ENCODE peak calls at places on chromosomes 11 and 22, in ten cellular contexts. One of them, this sample, is unnamed.

GRCh38 chr11:96162816-96163499 is 180.0 kb downstream of the MAML2 start:
- DNase-seq in fibroblast of lung: peak; percentile 95
- DNase-seq in stomach: no peak
- DNase-seq in uterus: peak; percentile 38
- DNase-seq in left ventricle myocardium inferior: no peak
- DNase-seq in WERI-Rb-1: peak; percentile 28
- DNase-seq in IMR-90: peak; percentile 95
- DNase-seq in right atrium auricular region: no peak
- DNase-seq in HCT116: no peak
- DNase-seq in heart right ventricle: no peak
- DNase-seq in this sample: no peak

GRCh38 chr11:82733444-82734119 is at the start of gene FAM181B:
- DNase-seq in fibroblast of lung: peak; percentile 39
- DNase-seq in stomach: peak; percentile 38
- DNase-seq in uterus: peak; percentile 57
- DNase-seq in left ventricle myocardium inferior: peak; percentile 32
- DNase-seq in WERI-Rb-1: peak; percentile 65
- DNase-seq in IMR-90: no peak
- DNase-seq in right atrium auricular region: no peak
- DNase-seq in HCT116: no peak
- DNase-seq in heart right ventricle: peak; percentile 55
- DNase-seq in this sample: peak; percentile 94

GRCh38 chr11:117796456-117797428 is at the start of gene DSCAML1:
- DNase-seq in fibroblast of lung: no peak
- DNase-seq in stomach: no peak
- DNase-seq in uterus: peak; percentile 35
- DNase-seq in left ventricle myocardium inferior: no peak
- DNase-seq in WERI-Rb-1: peak; percentile 55
- DNase-seq in IMR-90: no peak
- DNase-seq in right atrium auricular region: no peak
- DNase-seq in HCT116: no peak
- DNase-seq in heart right ventricle: peak; percentile 43
- DNase-seq in this sample: peak; percentile 84

GRCh38 chr11:118895093-118896039 is 11.7 kb downstream of the CXCR5 start:
- DNase-seq in fibroblast of lung: no peak
- DNase-seq in stomach: no peak
- DNase-seq in uterus: no peak
- DNase-seq in left ventricle myocardium inferior: no peak
- DNase-seq in WERI-Rb-1: no peak
- DNase-seq in IMR-90: no peak
- DNase-seq in right atrium auricular region: no peak
- DNase-seq in HCT116: no peak
- DNase-seq in heart right ventricle: no peak
- DNase-seq in this sample: peak; percentile 71

GRCh38 chr11:3641701-3642070 is at the start of gene ART5:
- DNase-seq in fibroblast of lung: no peak
- DNase-seq in stomach: no peak
- DNase-seq in uterus: no peak
- DNase-seq in left ventricle myocardium inferior: no peak
- DNase-seq in WERI-Rb-1: no peak
- DNase-seq in IMR-90: no peak
- DNase-seq in right atrium auricular region: no peak
- DNase-seq in HCT116: no peak
- DNase-seq in heart right ventricle: no peak
- DNase-seq in this sample: no peak

GRCh38 chr11:125883375-125883774 is 4.1 kb upstream of the HYLS1 start:
- DNase-seq in fibroblast of lung: no peak
- DNase-seq in stomach: peak; percentile 52
- DNase-seq in uterus: no peak
- DNase-seq in left ventricle myocardium inferior: no peak
- DNase-seq in WERI-Rb-1: no peak
- DNase-seq in IMR-90: no peak
- DNase-seq in right atrium auricular region: no peak
- DNase-seq in HCT116: no peak
- DNase-seq in heart right ventricle: no peak
- DNase-seq in this sample: no peak

GRCh38 chr11:128527046-128527445 is 60.3 kb downstream of the ETS1 start:
- DNase-seq in fibroblast of lung: no peak
- DNase-seq in stomach: no peak
- DNase-seq in uterus: no peak
- DNase-seq in left ventricle myocardium inferior: no peak
- DNase-seq in WERI-Rb-1: no peak
- DNase-seq in IMR-90: no peak
- DNase-seq in right atrium auricular region: no peak
- DNase-seq in HCT116: no peak
- DNase-seq in heart right ventricle: no peak
- DNase-seq in this sample: no peak

GRCh38 chr11:30281476-30282288 is 41.2 kb upstream of the ARL14EP start:
- DNase-seq in fibroblast of lung: no peak
- DNase-seq in stomach: no peak
- DNase-seq in uterus: no peak
- DNase-seq in left ventricle myocardium inferior: no peak
- DNase-seq in WERI-Rb-1: no peak
- DNase-seq in IMR-90: no peak
- DNase-seq in right atrium auricular region: no peak
- DNase-seq in HCT116: no peak
- DNase-seq in heart right ventricle: no peak
- DNase-seq in this sample: no peak

GRCh38 chr22:31872209-31872608 is 72.1 kb upstream of the YWHAH start:
- DNase-seq in fibroblast of lung: no peak
- DNase-seq in stomach: peak; percentile 34
- DNase-seq in uterus: no peak
- DNase-seq in left ventricle myocardium inferior: no peak
- DNase-seq in WERI-Rb-1: peak; percentile 26
- DNase-seq in IMR-90: no peak
- DNase-seq in right atrium auricular region: no peak
- DNase-seq in HCT116: no peak
- DNase-seq in heart right ventricle: no peak
- DNase-seq in this sample: peak; percentile 74

GRCh38 chr22:31871475-31871874 is 72.9 kb upstream of the YWHAH start:
- DNase-seq in fibroblast of lung: no peak
- DNase-seq in stomach: no peak
- DNase-seq in uterus: no peak
- DNase-seq in left ventricle myocardium inferior: no peak
- DNase-seq in WERI-Rb-1: no peak
- DNase-seq in IMR-90: no peak
- DNase-seq in right atrium auricular region: no peak
- DNase-seq in HCT116: no peak
- DNase-seq in heart right ventricle: no peak
- DNase-seq in this sample: no peak

GRCh38 chr22:31874821-31875220 is 69.5 kb upstream of the YWHAH start:
- DNase-seq in fibroblast of lung: no peak
- DNase-seq in stomach: no peak
- DNase-seq in uterus: no peak
- DNase-seq in left ventricle myocardium inferior: no peak
- DNase-seq in WERI-Rb-1: no peak
- DNase-seq in IMR-90: no peak
- DNase-seq in right atrium auricular region: no peak
- DNase-seq in HCT116: no peak
- DNase-seq in heart right ventricle: no peak
- DNase-seq in this sample: no peak

GRCh38 chr22:31867386-31868153 is 76.8 kb upstream of the YWHAH start:
- DNase-seq in fibroblast of lung: no peak
- DNase-seq in stomach: no peak
- DNase-seq in uterus: no peak
- DNase-seq in left ventricle myocardium inferior: no peak
- DNase-seq in WERI-Rb-1: no peak
- DNase-seq in IMR-90: no peak
- DNase-seq in right atrium auricular region: no peak
- DNase-seq in HCT116: no peak
- DNase-seq in heart right ventricle: no peak
- DNase-seq in this sample: no peak

DNA sequence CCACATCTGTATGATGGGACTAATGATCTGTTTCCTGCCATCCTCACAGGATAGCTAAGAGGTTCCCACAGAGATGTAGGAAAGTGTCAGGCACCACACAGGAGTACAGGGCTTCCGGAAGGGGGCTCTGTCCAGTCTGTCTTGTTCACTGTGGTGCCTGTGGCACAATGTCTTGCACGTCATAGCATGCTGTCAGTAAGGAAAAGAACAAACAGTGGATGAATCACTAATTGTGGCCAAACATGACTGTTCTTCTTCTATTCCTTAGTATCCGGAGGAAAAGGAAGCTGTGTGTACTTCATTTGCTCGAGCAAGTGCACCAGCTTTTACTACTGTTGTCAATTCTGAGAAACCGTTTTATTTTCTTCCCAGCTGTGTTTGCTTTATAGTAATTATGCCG is 73.4 kb upstream of the YWHAH start:
- DNase-seq in fibroblast of lung: peak; percentile 71
- DNase-seq in stomach: no peak
- DNase-seq in uterus: no peak
- DNase-seq in left ventricle myocardium inferior: no peak
- DNase-seq in WERI-Rb-1: no peak
- DNase-seq in IMR-90: peak; percentile 83
- DNase-seq in right atrium auricular region: no peak
- DNase-seq in HCT116: no peak
- DNase-seq in heart right ventricle: no peak
- DNase-seq in this sample: no peak
- H3K4me3 ChIP-seq in fibroblast of lung: no peak overlapping the region
- H3K4me3 ChIP-seq in stomach: no peak overlapping the region
- H3K4me3 ChIP-seq in uterus: no peak overlapping the region
- H3K4me3 ChIP-seq in left ventricle myocardium inferior: no peak overlapping the region
- H3K4me3 ChIP-seq in WERI-Rb-1: no peak overlapping the region
- H3K4me3 ChIP-seq in IMR-90: no peak overlapping the region
- H3K4me3 ChIP-seq in right atrium auricular region: no peak overlapping the region
- H3K4me3 ChIP-seq in HCT116: no peak overlapping the region
- H3K4me3 ChIP-seq in heart right ventricle: no peak overlapping the region
- H3K4me3 ChIP-seq in this sample: no peak overlapping the region

DNA sequence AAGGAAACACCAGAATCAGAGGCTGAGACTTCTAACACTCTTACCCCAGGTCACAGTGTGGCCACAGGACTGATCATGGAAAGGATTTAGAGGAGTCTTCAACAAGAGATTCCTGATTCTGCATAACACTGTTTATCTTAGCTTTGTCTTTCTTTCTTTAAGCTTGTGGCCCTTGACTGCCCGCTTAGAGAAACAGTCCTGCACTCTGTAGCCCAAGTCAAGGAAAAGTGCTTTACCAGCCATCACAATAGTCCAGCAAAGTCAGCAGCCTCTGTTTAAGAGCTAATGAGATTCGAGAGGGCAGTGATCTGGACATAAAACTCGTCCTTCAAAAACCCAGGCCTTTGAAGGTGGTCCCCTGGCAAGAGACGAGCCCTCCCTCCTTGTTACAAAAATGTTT is 30.0 kb downstream of the PRDM10 start:
- DNase-seq in fibroblast of lung: no peak
- DNase-seq in stomach: no peak
- DNase-seq in uterus: no peak
- DNase-seq in left ventricle myocardium inferior: no peak
- DNase-seq in WERI-Rb-1: no peak
- DNase-seq in IMR-90: no peak
- DNase-seq in right atrium auricular region: no peak
- DNase-seq in HCT116: no peak
- DNase-seq in heart right ventricle: no peak
- DNase-seq in this sample: no peak
- H3K27ac ChIP-seq in fibroblast of lung: no peak overlapping the region
- H3K27ac ChIP-seq in stomach: no peak overlapping the region
- H3K27ac ChIP-seq in uterus: no peak overlapping the region
- H3K27ac ChIP-seq in left ventricle myocardium inferior: no peak overlapping the region
- H3K27ac ChIP-seq in WERI-Rb-1: no peak overlapping the region
- H3K27ac ChIP-seq in IMR-90: no peak overlapping the region
- H3K27ac ChIP-seq in right atrium auricular region: no peak overlapping the region
- H3K27ac ChIP-seq in HCT116: no peak overlapping the region
- H3K27ac ChIP-seq in heart right ventricle: no peak overlapping the region
- H3K27ac ChIP-seq in this sample: peak overlapping the region; percentile 63

GRCh38 chr11:99160447-99160846 is 139.7 kb downstream of the CNTN5 start:
- DNase-seq in fibroblast of lung: no peak
- DNase-seq in stomach: no peak
- DNase-seq in uterus: no peak
- DNase-seq in left ventricle myocardium inferior: no peak
- DNase-seq in WERI-Rb-1: no peak
- DNase-seq in IMR-90: no peak
- DNase-seq in right atrium auricular region: no peak
- DNase-seq in HCT116: no peak
- DNase-seq in heart right ventricle: no peak
- DNase-seq in this sample: no peak

GRCh38 chr11:99162819-99163218 is 142.1 kb downstream of the CNTN5 start:
- DNase-seq in fibroblast of lung: no peak
- DNase-seq in stomach: no peak
- DNase-seq in uterus: no peak
- DNase-seq in left ventricle myocardium inferior: no peak
- DNase-seq in WERI-Rb-1: no peak
- DNase-seq in IMR-90: no peak
- DNase-seq in right atrium auricular region: no peak
- DNase-seq in HCT116: no peak
- DNase-seq in heart right ventricle: no peak
- DNase-seq in this sample: no peak
- H3K4me3 ChIP-seq in fibroblast of lung: no peak overlapping the region
- H3K4me3 ChIP-seq in stomach: no peak overlapping the region
- H3K4me3 ChIP-seq in uterus: no peak overlapping the region
- H3K4me3 ChIP-seq in left ventricle myocardium inferior: no peak overlapping the region
- H3K4me3 ChIP-seq in WERI-Rb-1: no peak overlapping the region
- H3K4me3 ChIP-seq in IMR-90: no peak overlapping the region
- H3K4me3 ChIP-seq in right atrium auricular region: no peak overlapping the region
- H3K4me3 ChIP-seq in HCT116: no peak overlapping the region
- H3K4me3 ChIP-seq in heart right ventricle: no peak overlapping the region
- H3K4me3 ChIP-seq in this sample: no peak overlapping the region

GRCh38 chr11:65884716-65885092 is 3.6 kb downstream of the FIBP start:
- DNase-seq in fibroblast of lung: peak; percentile 61
- DNase-seq in stomach: peak; percentile 83
- DNase-seq in uterus: peak; percentile 73
- DNase-seq in left ventricle myocardium inferior: peak; percentile 78
- DNase-seq in WERI-Rb-1: peak; percentile 80
- DNase-seq in IMR-90: peak; percentile 65
- DNase-seq in right atrium auricular region: no peak
- DNase-seq in HCT116: no peak
- DNase-seq in heart right ventricle: peak; percentile 83
- DNase-seq in this sample: peak; percentile 94

GRCh38 chr11:65883058-65883761 is 3.6 kb downstream of the CTSW start:
- DNase-seq in fibroblast of lung: no peak
- DNase-seq in stomach: no peak
- DNase-seq in uterus: no peak
- DNase-seq in left ventricle myocardium inferior: no peak
- DNase-seq in WERI-Rb-1: no peak
- DNase-seq in IMR-90: no peak
- DNase-seq in right atrium auricular region: no peak
- DNase-seq in HCT116: no peak
- DNase-seq in heart right ventricle: no peak
- DNase-seq in this sample: no peak

GRCh38 chr11:65885231-65885630 is 3.0 kb downstream of the FIBP start:
- DNase-seq in fibroblast of lung: no peak
- DNase-seq in stomach: no peak
- DNase-seq in uterus: no peak
- DNase-seq in left ventricle myocardium inferior: no peak
- DNase-seq in WERI-Rb-1: no peak
- DNase-seq in IMR-90: no peak
- DNase-seq in right atrium auricular region: no peak
- DNase-seq in HCT116: no peak
- DNase-seq in heart right ventricle: no peak
- DNase-seq in this sample: no peak

GRCh38 chr11:65882191-65883057 is 2.8 kb downstream of the CTSW start:
- DNase-seq in fibroblast of lung: no peak
- DNase-seq in stomach: no peak
- DNase-seq in uterus: no peak
- DNase-seq in left ventricle myocardium inferior: no peak
- DNase-seq in WERI-Rb-1: no peak
- DNase-seq in IMR-90: no peak
- DNase-seq in right atrium auricular region: no peak
- DNase-seq in HCT116: no peak
- DNase-seq in heart right ventricle: no peak
- DNase-seq in this sample: no peak

DNA sequence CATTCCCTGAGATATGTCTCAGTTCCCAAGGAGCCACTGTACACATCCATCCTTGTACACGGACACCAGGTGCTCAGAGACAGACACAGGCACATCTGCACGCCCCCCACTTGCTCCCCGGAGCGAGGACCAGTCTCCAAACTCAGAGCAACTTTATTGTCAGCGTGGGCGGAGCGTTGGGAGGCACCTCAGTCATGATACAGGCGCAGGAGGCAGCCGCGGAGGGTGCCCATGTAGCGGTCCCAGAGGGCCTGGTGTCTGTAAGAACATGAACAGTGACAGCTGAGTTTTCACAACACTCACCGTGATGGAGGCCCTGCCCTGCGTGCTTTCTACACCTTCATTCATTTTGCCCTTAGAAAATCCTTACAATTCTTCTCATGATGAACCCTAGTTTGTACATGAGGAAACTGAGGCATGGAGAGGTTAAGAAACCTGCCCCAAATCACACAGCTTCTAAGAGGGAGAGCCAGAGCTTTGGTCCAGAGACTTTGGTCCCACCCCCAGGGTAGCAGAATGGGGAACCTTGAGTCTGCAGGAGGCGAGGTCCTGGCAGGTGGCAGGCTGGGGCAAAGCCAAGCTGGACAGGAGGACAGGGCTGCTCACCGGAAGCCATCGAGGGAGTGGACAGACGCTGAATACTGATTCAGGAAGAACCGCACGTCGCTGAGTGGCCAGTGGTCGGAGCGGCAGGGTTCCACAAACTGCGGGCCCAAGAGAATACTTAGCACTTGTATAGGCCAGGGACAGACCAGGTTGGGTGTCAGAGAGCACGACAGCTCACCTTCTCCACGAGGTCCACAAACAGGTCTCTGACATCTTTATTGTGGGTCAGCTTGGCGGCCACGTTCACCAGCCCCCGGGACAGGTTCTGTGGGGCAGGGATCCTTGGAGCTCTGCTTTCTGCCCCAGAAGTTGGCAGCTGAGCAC is 4.2 kb downstream of the FIBP start:
- DNase-seq in fibroblast of lung: no peak
- DNase-seq in stomach: no peak
- DNase-seq in uterus: no peak
- DNase-seq in left ventricle myocardium inferior: no peak
- DNase-seq in WERI-Rb-1: no peak
- DNase-seq in IMR-90: no peak
- DNase-seq in right atrium auricular region: no peak
- DNase-seq in HCT116: no peak
- DNase-seq in heart right ventricle: no peak
- DNase-seq in this sample: no peak
- H3K27ac ChIP-seq in fibroblast of lung: no peak overlapping the region
- H3K27ac ChIP-seq in stomach: no peak overlapping the region
- H3K27ac ChIP-seq in uterus: peak overlapping the region; percentile 24
- H3K27ac ChIP-seq in left ventricle myocardium inferior: no peak overlapping the region
- H3K27ac ChIP-seq in WERI-Rb-1: no peak overlapping the region
- H3K27ac ChIP-seq in IMR-90: no peak overlapping the region
- H3K27ac ChIP-seq in right atrium auricular region: no peak overlapping the region
- H3K27ac ChIP-seq in HCT116: no peak overlapping the region
- H3K27ac ChIP-seq in heart right ventricle: no peak overlapping the region
- H3K27ac ChIP-seq in this sample: no peak overlapping the region